ENCODE peak calls at places on chromosomes 2 and 18, in five cellular contexts. W is hepatocyte; C is left ventricle myocardium inferior; B is stomach; M is CD8-positive, alpha-beta T cell. O is an unnamed sample.

GRCh38 chr2:188333751-188334524 is 42.3 kb downstream of the GULP1 start:
- DNase-seq in W (no peak), C (peak), B (peak), M (no peak), O (peak)

GRCh38 chr2:172465417-172466334 is 38.3 kb downstream of the ITGA6 start:
- DNase-seq in W (peak), C (peak), B (peak), M (peak), O (peak)

GRCh38 chr2:84904151-84904550 is 1.3 kb upstream of the TMSB10 start:
- DNase-seq in W (no peak), C (no peak), B (no peak), M (no peak), O (no peak)

GRCh38 chr2:76953733-76954347 is 568.3 kb downstream of the LRRTM4 start:
- DNase-seq in W (peak), C (no peak), B (no peak), M (no peak), O (no peak)

GRCh38 chr18:34493566-34494358 is 216.3 kb upstream of the DTNA start:
- DNase-seq in W (peak), C (peak), B (no peak), M (no peak), O (peak)

GRCh38 chr18:13433685-13434084 is 215.1 kb downstream of the LDLRAD4 start:
- DNase-seq in W (no peak), C (no peak), B (no peak), M (no peak), O (no peak)

GRCh38 chr2:112750560-112750843 is 13.9 kb downstream of the CKAP2L start:
- DNase-seq in W (no peak), C (no peak), B (no peak), M (no peak), O (no peak)

GRCh38 chr2:28618221-28619141 is 122.6 kb downstream of the PLB1 start:
- DNase-seq in W (no peak), C (no peak), B (no peak), M (no peak), O (no peak)

GRCh38 chr2:2254206-2254605 is 76.9 kb downstream of the MYT1L start:
- DNase-seq in W (no peak), C (no peak), B (no peak), M (no peak), O (no peak)

GRCh38 chr18:68837665-68838390 is 39.9 kb downstream of the CCDC102B start:
- DNase-seq in W (no peak), C (no peak), B (no peak), M (no peak), O (peak)

GRCh38 chr2:162245737-162246136 is 2.5 kb upstream of the FAP start:
- DNase-seq in W (peak), C (no peak), B (no peak), M (no peak), O (peak)

GRCh38 chr2:239742377-239742776 is 282.8 kb downstream of the NDUFA10 start:
- DNase-seq in W (no peak), C (no peak), B (no peak), M (no peak), O (no peak)

GRCh38 chr2:193679850-193680249 is 1485.1 kb upstream of the TMEFF2 start:
- DNase-seq in W (no peak), C (no peak), B (no peak), M (no peak), O (no peak)

GRCh38 chr2:149808556-149808955 is 221.0 kb upstream of the MMADHC start:
- DNase-seq in W (no peak), C (no peak), B (no peak), M (no peak), O (no peak)

GRCh38 chr2:157363612-157364101 is 38.0 kb upstream of the ERMN start:
- DNase-seq in W (no peak), C (no peak), B (no peak), M (no peak), O (no peak)

GRCh38 chr2:172823451-172823850 is 87.8 kb downstream of the RAPGEF4 start:
- DNase-seq in W (no peak), C (no peak), B (no peak), M (no peak), O (no peak)

GRCh38 chr2:120287183-120288015 is 34.7 kb downstream of the RALB start:
- DNase-seq in W (peak), C (no peak), B (no peak), M (no peak), O (peak)

GRCh38 chr2:105744909-105745853 is at the start of gene NCK2:
- DNase-seq in W (peak), C (peak), B (peak), M (no peak), O (no peak)

GRCh38 chr18:76709659-76710645 is 112.4 kb upstream of the ZNF236 start:
- DNase-seq in W (peak), C (peak), B (peak), M (peak), O (peak)
- H3K4me3 ChIP-seq in W (no peak), C (peak), B (no peak), M (no peak), O (no peak)

GRCh38 chr2:100818606-100819364 is 1.2 kb upstream of the NPAS2 start:
- DNase-seq in W (peak), C (peak), B (peak), M (no peak), O (peak)
- TF ChIP-seq CTCF in W (peak), C (peak), B (no peak), M (no peak), O (no peak)

GRCh38 chr2:26559044-26559405 is 81.1 kb upstream of the OTOF start:
- DNase-seq in W (no peak), C (no peak), B (no peak), M (no peak), O (no peak)
- H3K4me3 ChIP-seq in W (no peak), C (no peak), B (no peak), M (no peak), O (no peak)

DNA sequence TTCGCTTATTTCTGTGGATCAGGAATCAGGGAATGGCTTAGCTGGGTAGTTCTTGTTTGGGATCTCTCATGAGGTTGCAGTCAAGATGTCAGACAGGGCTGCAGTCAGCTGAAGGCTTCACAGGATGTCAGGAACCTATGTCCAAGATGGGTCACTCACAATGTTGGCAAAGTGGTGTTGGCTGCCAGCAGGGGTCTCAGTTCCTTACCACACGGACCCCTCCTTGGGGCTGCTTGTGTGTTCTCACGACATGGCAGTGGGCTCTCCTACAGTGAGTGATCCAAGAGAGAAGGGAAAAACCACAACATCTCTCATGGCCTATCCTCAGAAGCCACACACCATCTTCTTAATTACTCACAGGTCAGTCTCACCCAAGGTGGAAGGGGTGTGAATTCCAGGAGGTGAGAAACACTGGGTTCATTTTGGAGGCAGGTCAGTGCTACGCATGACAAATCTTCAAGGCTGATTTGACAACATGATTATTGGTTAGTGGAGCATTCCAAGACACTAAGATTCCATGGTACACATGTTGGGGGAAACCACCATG is 1.3 kb upstream of the ANTXR1 start:
- DNase-seq in W (no peak), C (no peak), B (no peak), M (no peak), O (no peak)
- TF ChIP-seq CTCF in W (peak), C (no peak), B (no peak), M (no peak), O (no peak)

DNA sequence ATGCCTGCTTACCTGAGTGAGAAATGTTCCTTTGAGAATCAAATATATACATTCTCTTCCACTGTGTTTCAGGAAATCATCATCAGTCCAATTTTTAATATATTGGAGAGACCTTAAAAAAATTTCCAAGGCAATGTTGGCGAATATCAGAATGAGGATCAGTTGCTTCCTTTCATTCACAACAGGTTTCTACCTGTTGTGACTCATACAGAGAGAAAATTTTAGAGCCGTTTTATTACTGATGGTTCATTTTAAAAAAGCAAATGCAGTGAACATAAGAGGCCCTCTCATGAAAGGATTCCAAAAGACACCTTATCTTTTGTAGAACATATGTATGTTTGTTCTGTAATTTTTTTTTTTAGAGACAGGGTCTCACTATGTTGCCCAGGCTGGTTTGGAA is 42.0 kb downstream of the TTC39C start:
- DNase-seq in W (no peak), C (no peak), B (no peak), M (no peak), O (no peak)
- H3K4me3 ChIP-seq in W (no peak), C (no peak), B (no peak), M (no peak), O (no peak)

GRCh38 chr18:57534535-57534934 is 52.0 kb downstream of the FECH start:
- DNase-seq in W (peak), C (no peak), B (no peak), M (no peak), O (no peak)
- TF ChIP-seq CTCF in W (no peak), C (no peak), B (no peak), M (no peak), O (no peak)

GRCh38 chr2:232926448-232927040 is 56.5 kb downstream of the SNORC start:
- DNase-seq in W (no peak), C (no peak), B (no peak), M (no peak), O (no peak)
- H3K4me3 ChIP-seq in W (no peak), C (peak), B (peak), M (no peak), O (peak)

GRCh38 chr2:203913947-203914346 is 22.6 kb upstream of the ICOS start:
- DNase-seq in W (no peak), C (no peak), B (no peak), M (no peak), O (no peak)

GRCh38 chr2:203918264-203918663 is 18.3 kb upstream of the ICOS start:
- DNase-seq in W (no peak), C (no peak), B (no peak), M (no peak), O (no peak)

GRCh38 chr2:203915256-203915655 is 21.3 kb upstream of the ICOS start:
- DNase-seq in W (no peak), C (no peak), B (no peak), M (no peak), O (no peak)

GRCh38 chr2:203916756-203917155 is 19.8 kb upstream of the ICOS start:
- DNase-seq in W (no peak), C (no peak), B (no peak), M (no peak), O (no peak)

GRCh38 chr2:203914546-203915169 is 21.9 kb upstream of the ICOS start:
- DNase-seq in W (no peak), C (no peak), B (no peak), M (no peak), O (no peak)
- TF ChIP-seq CTCF in W (no peak), C (no peak), B (no peak), M (no peak), O (no peak)

DNA sequence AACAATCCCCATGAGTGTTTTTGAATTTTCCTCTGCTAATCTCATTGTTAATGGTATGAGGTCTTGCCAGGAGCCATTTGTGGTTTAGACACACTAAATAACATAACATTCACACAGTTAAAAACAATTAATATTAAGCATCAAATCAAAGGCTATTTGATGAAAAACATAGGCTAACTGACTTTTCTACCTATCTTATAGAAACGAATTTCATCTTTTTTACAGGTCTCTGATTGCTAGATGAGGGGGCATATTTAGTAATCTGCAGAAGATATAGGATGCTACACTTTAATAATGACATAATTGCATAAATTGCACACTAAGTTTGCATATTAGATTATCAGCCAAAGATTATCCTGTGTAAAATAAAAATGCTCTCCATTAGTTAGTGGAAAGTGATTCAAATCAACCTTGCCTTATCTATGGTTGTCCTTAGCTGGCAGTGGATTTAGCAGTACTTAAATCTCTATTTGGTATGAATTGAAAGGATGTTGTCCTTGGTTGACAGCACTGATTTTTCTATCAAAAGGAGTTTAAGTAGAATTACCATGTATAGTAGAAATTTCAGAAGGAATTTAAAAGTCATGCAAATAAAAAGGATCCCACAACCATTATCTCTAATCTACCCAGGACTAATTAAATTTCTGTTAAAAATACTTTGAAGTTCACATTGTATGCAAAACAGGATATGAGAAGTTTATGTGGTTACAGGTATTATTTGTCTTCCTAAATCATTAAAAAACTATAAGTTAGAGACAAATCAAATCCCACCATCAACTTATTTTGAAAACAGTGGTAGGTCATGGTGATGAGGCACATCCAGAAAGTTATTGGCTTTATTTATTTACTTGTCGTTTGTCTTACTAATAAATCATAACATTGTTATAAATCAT is 50.6 kb upstream of the SPAG16 start:
- DNase-seq in W (no peak), C (no peak), B (no peak), M (no peak), O (no peak)
- H3K4me3 ChIP-seq in W (no peak), C (no peak), B (no peak), M (no peak), O (no peak)

O was measured in foreskin fibroblast.